ENCODE peak calls at places on chromosome 4, in five cellular contexts. U is right atrium auricular region, V is Calu3, L is progenitor cell of endocrine pancreas, N is DND-41. Y is an unnamed sample.

GRCh38 chr4:2560167-2560566 is 23.7 kb downstream of the FAM193A start:
- DNase-seq in N (no peak), L (no peak), U (no peak), V (no peak), Y (no peak)

GRCh38 chr4:674172-675035 is at the start of the genes ATP5ME and MYL5:
- DNase-seq in V (peak; percentile 91), U (peak; percentile 97), N (peak; percentile 97), L (peak; percentile 93), Y (peak; percentile 49)

GRCh38 chr4:25815586-25815985 is 47.2 kb downstream of the SEL1L3 start:
- DNase-seq in U (no peak), V (no peak), N (no peak), L (no peak), Y (no peak)

GRCh38 chr4:77877771-77878170 is 15.1 kb downstream of the MRPL1 start:
- DNase-seq in U (no peak), V (no peak), L (no peak), N (no peak), Y (no peak)

GRCh38 chr4:136706942-136707341 is 825.4 kb downstream of the PCDH18 start:
- DNase-seq in U (no peak), V (no peak), N (no peak), L (no peak), Y (no peak)

GRCh38 chr4:152723236-152723635 is 43.4 kb upstream of the TMEM154 start:
- DNase-seq in N (no peak), L (no peak), V (no peak), U (no peak), Y (no peak)

GRCh38 chr4:24857996-24858395 is 54.8 kb downstream of the CCDC149 start:
- DNase-seq in L (no peak), N (no peak), U (no peak), V (no peak), Y (peak; percentile 63)

GRCh38 chr4:148060264-148061138 is 328.6 kb downstream of the ARHGAP10 start:
- DNase-seq in V (peak; percentile 7), L (no peak), N (no peak), U (no peak), Y (no peak)

GRCh38 chr4:74111990-74112389 is 13.0 kb upstream of the CXCL2 start:
- DNase-seq in U (no peak), L (no peak), N (no peak), V (peak; percentile 75), Y (no peak)

GRCh38 chr4:112231779-112232713 is at the start of gene AP1AR:
- DNase-seq in N (peak; percentile 77), U (peak; percentile 80), V (peak; percentile 88), L (peak; percentile 85), Y (no peak)
- TF ChIP-seq CTCF in N (peak; percentile 40), U (peak; percentile 46), V (peak; percentile 17), L (peak; percentile 61), Y (peak; percentile 51)

DNA sequence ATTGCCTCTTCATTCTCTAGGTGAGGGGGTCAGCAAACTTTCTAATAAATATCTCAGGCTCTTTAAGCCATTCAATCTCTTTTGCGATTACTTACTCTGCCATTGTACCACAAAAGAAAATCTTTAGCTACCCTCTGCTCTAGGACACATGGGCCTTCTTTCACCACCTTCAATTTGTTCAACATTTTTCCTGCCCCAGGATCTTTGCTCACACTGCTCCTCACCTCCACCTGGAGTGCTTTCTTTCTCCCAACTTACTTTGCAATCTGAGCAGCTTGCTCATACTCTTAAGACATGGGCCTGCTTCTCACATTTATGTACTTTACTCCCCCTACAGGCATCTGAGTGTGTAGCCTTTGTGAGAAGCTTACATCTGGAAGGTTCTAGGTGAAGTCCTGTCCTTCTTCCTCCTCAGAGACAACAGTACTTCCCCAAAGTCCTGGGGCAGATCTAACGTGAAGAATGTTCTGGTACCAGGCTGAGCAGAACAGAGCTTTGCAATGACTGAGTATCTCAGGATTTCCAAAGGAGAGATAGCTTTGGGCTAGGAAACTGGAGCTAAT is 55.0 kb upstream of the PRDM5 start:
- DNase-seq in L (no peak), N (peak; percentile 8), U (no peak), V (peak; percentile 10), Y (peak; percentile 29)
- TF ChIP-seq CTCF in L (peak; percentile 45), N (peak; percentile 54), U (peak; percentile 48), V (no peak), Y (peak; percentile 74)

GRCh38 chr4:126888968-126889367 is 743.8 kb upstream of the INTU start:
- DNase-seq in U (no peak), N (no peak), L (no peak), V (no peak), Y (peak; percentile 56)
- TF ChIP-seq CTCF in U (no peak), N (no peak), L (no peak), V (no peak), Y (no peak)

DNA sequence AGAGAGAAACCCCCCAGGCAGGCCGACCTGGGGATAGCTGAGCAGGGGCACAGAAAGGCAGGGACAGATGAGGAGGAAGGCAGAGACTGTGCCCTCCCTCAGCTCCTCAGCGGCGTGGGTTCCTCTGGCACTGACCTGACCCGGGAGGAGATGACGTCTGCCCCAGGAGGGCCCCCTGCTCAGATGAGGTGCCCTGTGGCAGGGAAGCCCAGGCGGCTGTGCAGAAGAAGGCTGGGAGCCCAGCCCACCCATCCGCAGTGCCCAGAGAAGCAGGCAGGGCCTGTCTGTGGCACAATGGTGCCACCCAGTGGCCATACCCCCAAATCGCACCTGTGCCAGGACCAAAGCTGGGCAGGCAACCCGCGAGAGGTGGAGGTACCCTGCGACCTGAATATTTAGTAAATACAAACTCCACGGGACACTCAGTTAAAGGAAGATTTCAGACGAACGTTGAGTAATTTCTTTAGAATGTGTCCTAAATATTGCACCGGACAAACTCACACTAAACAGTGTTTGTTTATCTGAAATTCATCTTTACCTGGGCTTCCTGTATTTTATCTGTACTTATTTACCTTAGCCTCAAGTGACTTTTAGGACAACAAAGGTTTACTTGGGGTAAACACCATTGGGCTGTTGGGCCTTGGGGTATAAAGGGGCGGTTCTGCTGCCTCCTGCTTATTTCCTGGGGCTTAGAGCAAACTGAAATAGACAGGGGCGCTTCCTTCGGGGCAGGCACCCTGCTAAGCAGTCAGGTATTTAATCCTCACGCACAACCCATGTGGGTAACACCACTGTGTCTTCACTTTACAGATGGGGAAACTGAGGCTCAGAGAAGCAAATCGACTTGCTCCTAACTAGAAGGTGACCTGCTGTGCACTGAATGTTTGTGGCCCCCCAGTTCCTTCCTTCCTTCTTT is 46.5 kb upstream of the HMX1 start:
- DNase-seq in U (peak; percentile 59), L (peak; percentile 86), V (peak; percentile 81), N (peak; percentile 76), Y (no peak)
- TF ChIP-seq CTCF in U (peak; percentile 90), L (peak; percentile 91), V (peak; percentile 66), N (peak; percentile 97), Y (peak; percentile 89)

DNA sequence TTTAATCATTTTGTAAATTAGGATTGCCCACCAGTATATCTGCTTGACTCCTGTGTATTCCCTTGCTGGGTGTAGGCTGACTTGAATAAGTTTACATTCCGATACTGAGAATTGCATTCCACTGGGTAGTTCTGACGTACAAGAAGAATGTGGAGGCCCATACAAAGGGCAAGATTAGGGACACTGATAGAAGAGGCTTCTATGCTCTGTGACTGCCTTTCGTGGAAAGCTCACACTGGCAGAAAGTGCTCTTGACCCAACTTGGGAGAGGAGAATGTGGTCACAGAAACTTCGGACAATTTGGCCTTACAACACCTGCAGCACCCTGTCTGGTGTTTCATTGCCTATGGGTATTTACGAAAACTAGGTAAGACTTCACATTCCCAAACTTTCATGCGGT is 126.3 kb downstream of the RAPGEF2 start:
- DNase-seq in L (no peak), N (no peak), U (no peak), V (peak; percentile 7), Y (peak; percentile 77)
- TF ChIP-seq CTCF in L (no peak), N (no peak), U (no peak), V (no peak), Y (no peak)

DNA sequence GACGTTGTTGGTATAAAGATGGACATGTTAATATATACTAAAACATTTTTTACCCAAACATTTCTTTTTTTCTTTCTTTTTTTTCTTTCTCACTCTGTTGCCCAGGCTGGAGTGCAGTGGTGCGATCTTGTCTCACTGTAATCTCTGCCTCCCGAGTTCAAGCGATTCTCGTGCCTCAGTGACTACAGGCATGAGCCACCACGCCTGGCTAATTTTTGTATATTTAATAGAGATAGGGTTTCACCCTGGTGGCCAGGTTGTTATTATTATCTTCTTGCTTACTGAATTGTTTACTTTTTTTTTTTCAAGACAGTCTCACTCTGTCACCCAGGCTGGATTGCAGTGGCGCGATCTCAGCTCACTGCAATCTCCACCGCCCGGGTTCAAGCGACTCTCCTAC is 68.8 kb downstream of the HOPX start:
- DNase-seq in L (no peak), N (no peak), V (no peak), U (no peak), Y (no peak)
- TF ChIP-seq CTCF in L (no peak), N (no peak), V (no peak), U (no peak), Y (no peak)